ENCODE peak calls at places on chromosome 4, in five cellular contexts. A is PC-9, Q is GM23338, B is heart right ventricle, E is GM06990. P is an unnamed sample. For H3K36me3, the result is how much of the 10 kb centered on the place peaks cover.

GRCh38 chr4:1137063-1137771 is 23.9 kb upstream of the RNF212 start:
- DNase-seq in A (no peak), Q (no peak), B (no peak), E (no peak), P (no peak)

GRCh38 chr4:124899997-124900396 is 187.5 kb upstream of the ANKRD50 start:
- DNase-seq in A (no peak), Q (no peak), B (no peak), E (no peak), P (peak)

GRCh38 chr4:151429957-151430548 is 21.1 kb downstream of the FHIP1A start:
- DNase-seq in A (peak), Q (peak), B (no peak), E (no peak), P (no peak)

GRCh38 chr4:186297013-186297645 is 31.1 kb downstream of the F11 start:
- DNase-seq in A (no peak), Q (peak), B (no peak), E (no peak), P (peak)

GRCh38 chr4:37219251-37219650 is 25.3 kb upstream of the NWD2 start:
- DNase-seq in A (no peak), Q (no peak), B (no peak), E (no peak), P (peak)

GRCh38 chr4:173485164-173485563 is 44.9 kb downstream of the HAND2 start:
- DNase-seq in A (no peak), Q (no peak), B (no peak), E (no peak), P (no peak)

GRCh38 chr4:8847764-8848163 is 23.9 kb downstream of the HMX1 start:
- DNase-seq in A (no peak), Q (peak), B (no peak), E (no peak), P (no peak)

GRCh38 chr4:126776361-126776760 is 856.4 kb upstream of the INTU start:
- DNase-seq in A (no peak), Q (no peak), B (no peak), E (no peak), P (no peak)

GRCh38 chr4:162865102-162865501 is 301.6 kb downstream of the NAF1 start:
- DNase-seq in A (no peak), Q (peak), B (no peak), E (no peak), P (no peak)

DNA sequence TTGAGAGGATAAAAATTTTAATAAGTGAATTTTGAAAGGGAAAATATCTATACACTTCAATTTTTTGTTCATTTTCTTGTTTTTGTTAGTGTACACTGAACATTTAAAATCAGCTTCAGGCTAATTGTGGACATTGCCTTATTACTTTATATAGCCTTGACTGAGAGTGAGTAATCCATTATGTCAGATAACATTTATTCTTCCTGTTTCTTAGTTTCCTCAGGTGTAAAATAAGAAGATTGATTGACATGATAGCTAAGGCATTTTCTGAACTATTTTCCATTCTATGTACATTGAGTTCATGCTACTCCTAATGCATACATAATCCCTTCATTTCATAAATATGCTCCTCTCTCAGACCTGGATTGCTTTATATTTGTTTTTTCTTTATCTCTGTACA is 607.3 kb upstream of the AADAT start:
- DNase-seq in A (no peak), Q (no peak), B (no peak), E (no peak), P (no peak)
- H3K4me3 ChIP-seq in A (no peak), Q (no peak), B (no peak), E (no peak), P (no peak)

DNA sequence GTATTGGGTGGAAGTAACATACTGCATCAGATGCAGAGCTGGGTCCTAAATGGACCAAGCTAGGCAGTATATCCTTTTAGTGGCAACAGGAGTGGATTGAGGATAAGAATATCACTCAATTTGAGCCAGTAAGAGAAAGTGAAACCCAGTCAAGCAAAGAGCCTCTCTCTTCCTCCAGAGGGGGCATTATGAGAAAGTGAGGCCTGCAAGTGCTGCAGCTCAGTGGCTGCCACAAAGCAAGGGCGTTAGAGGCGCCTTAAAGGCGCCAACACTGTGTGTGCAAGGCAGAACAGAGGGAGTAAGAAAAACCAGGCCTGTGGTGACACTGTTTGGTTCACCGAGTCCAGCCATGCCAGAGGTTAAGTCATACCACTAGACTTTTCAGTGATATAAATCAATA is 17.5 kb downstream of the STX18 start:
- DNase-seq in A (no peak), Q (peak), B (no peak), E (peak), P (no peak)
- TF ChIP-seq CTCF in A (no peak), Q (peak), B (no peak), E (peak), P (no peak)

DNA sequence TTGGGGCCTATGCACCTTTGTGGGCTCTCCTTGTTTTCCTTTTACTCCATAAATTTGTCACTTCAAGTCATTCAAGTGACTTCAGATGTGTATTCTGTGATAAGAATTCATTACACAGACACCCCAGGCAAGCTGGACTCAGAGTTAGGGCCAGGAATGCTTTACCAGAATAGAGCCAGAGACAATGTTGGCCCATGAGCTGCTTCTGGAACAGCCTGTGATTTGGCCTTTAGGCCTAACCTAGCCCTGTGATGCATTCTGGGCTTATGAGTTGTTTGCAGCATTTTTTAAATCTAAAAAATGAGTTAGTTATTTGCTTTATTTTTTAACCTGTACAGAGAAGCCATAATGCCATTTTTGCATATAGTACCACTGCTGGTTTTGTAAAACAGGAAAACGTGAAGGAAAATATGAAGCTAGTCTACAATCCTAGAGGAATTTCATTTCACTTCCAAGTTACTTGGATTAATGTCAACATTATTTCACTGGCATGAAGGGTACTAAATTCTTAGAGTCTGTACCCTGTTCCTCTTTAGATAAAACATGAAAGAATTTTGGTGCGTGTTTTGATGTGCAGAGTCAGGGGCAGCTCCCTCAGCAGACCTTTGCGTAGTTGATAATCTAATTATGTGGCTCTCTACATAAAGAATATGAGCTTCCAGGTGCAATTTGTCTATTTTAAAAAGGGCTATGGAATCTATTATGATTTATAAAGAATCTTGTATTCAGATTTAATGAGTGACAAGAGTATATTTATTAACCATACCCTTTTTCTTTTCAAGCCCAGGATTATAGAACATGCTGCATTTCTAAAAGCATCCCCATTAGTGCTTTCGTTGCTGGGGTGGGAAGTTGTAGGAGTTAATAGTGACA is 84.7 kb downstream of the ARHGAP10 start:
- DNase-seq in A (no peak), Q (no peak), B (peak), E (no peak), P (no peak)
- H3K36me3 ChIP-seq in A (under half), Q (under half), B (under half), E (under half), P (under half)

GRCh38 chr4:15004701-15005301 is 2.5 kb downstream of the CPEB2 start:
- DNase-seq in A (peak), Q (peak), B (peak), E (peak), P (peak)

GRCh38 chr4:15003891-15004700 is 1.8 kb downstream of the CPEB2 start:
- DNase-seq in A (no peak), Q (peak), B (peak), E (peak), P (peak)

GRCh38 chr4:15007201-15007600 is 4.9 kb downstream of the CPEB2 start:
- DNase-seq in A (no peak), Q (peak), B (no peak), E (no peak), P (no peak)

GRCh38 chr4:15005474-15006115 is 3.3 kb downstream of the CPEB2 start:
- DNase-seq in A (no peak), Q (no peak), B (no peak), E (no peak), P (peak)

GRCh38 chr4:15006416-15007024 is 4.2 kb downstream of the CPEB2 start:
- DNase-seq in A (no peak), Q (no peak), B (no peak), E (peak), P (peak)
- H3K4me3 ChIP-seq in A (peak), Q (no peak), B (peak), E (peak), P (no peak)

GRCh38 chr4:158065176-158065575 is 107.6 kb downstream of the GASK1B start:
- DNase-seq in A (no peak), Q (peak), B (no peak), E (no peak), P (no peak)
- TF ChIP-seq CTCF in A (no peak), Q (peak), B (no peak), E (no peak), P (peak)

P was measured in bronchial epithelial cell.